ENCODE peak calls at places on chromosomes 16 and 17, in five cellular contexts. R, G, E, U and D are unnamed samples.

GRCh38 chr16:24123275-24123674 is 132.9 kb upstream of the CACNG3 start:
- DNase-seq in U (no peak), R (no peak), E (no peak), G (no peak), D (no peak)

GRCh38 chr16:46973457-46974324 is at the start of gene DNAJA2:
- DNase-seq in R (peak; percentile 96), E (peak; percentile 88), U (peak; percentile 89), G (peak; percentile 87), D (peak; percentile 37)

GRCh38 chr16:14448874-14449273 is 181.2 kb downstream of the PARN start:
- DNase-seq in R (no peak), E (no peak), U (no peak), G (no peak), D (no peak)

GRCh38 chr16:74758801-74759200 is 15.8 kb downstream of the FA2H start:
- DNase-seq in E (no peak), G (no peak), U (no peak), R (no peak), D (no peak)

GRCh38 chr17:29589524-29590260 is at the start of gene GIT1:
- DNase-seq in U (peak; percentile 79), E (peak; percentile 82), G (peak; percentile 74), R (peak; percentile 92), D (peak; percentile 87)

GRCh38 chr17:64174686-64175456 is 44.9 kb upstream of the ERN1 start:
- DNase-seq in E (no peak), U (no peak), G (peak; percentile 62), R (no peak), D (no peak)

GRCh38 chr17:27577884-27578717 is 52.9 kb upstream of the LGALS9 start:
- DNase-seq in U (no peak), E (no peak), G (no peak), R (no peak), D (peak; percentile 84)

GRCh38 chr17:44878627-44879221 is 20.5 kb downstream of the EFTUD2 start:
- DNase-seq in R (no peak), G (peak; percentile 55), U (no peak), E (no peak), D (no peak)

GRCh38 chr16:90072442-90073105 is 4.6 kb downstream of the PRDM7 start:
- DNase-seq in R (no peak), U (no peak), E (no peak), G (peak; percentile 37), D (no peak)

GRCh38 chr17:71628306-71628705 is 492.5 kb upstream of the SOX9 start:
- DNase-seq in G (peak; percentile 8), U (no peak), E (no peak), R (no peak), D (no peak)

GRCh38 chr16:16025214-16025968 is 76.0 kb downstream of the ABCC1 start:
- DNase-seq in R (no peak), U (no peak), G (peak; percentile 93), E (peak; percentile 1), D (no peak)

GRCh38 chr17:52235416-52235960 is 77.0 kb upstream of the CA10 start:
- DNase-seq in G (no peak), R (no peak), E (no peak), U (no peak), D (no peak)

GRCh38 chr16:86414991-86415740 is 95.2 kb upstream of the FOXF1 start:
- DNase-seq in G (peak; percentile 18), R (no peak), U (no peak), E (no peak), D (no peak)

GRCh38 chr16:77784441-77785356 is 3.7 kb upstream of the VAT1L start:
- DNase-seq in G (peak; percentile 18), E (no peak), U (no peak), R (no peak), D (no peak)

GRCh38 chr16:85648070-85648714 is 35.1 kb downstream of the GSE1 start:
- DNase-seq in E (no peak), G (no peak), R (no peak), U (no peak), D (no peak)

GRCh38 chr17:43366809-43367587 is 31.8 kb upstream of the ARL4D start:
- DNase-seq in E (no peak), G (no peak), R (peak; percentile 58), U (peak; percentile 24), D (no peak)

GRCh38 chr17:76176701-76177574 is 35.9 kb upstream of the FOXJ1 start:
- DNase-seq in U (no peak), E (no peak), R (no peak), G (no peak), D (no peak)

GRCh38 chr17:71703701-71704100 is 417.1 kb upstream of the SOX9 start:
- DNase-seq in U (no peak), E (no peak), R (no peak), G (no peak), D (no peak)

GRCh38 chr16:81421536-81421935 is 23.1 kb upstream of the CMIP start:
- DNase-seq in U (no peak), R (no peak), E (no peak), G (no peak), D (no peak)

GRCh38 chr17:69609495-69610315 is 195.2 kb downstream of the MAP2K6 start:
- DNase-seq in G (peak; percentile 70), E (no peak), R (no peak), U (peak; percentile 41), D (no peak)

GRCh38 chr17:37506678-37507077 is 17.0 kb downstream of the DUSP14 start:
- DNase-seq in E (no peak), G (peak; percentile 32), U (peak; percentile 79), R (no peak), D (no peak)

GRCh38 chr16:85344502-85345128 is 232.3 kb upstream of the CIBAR2 start:
- DNase-seq in U (no peak), E (no peak), R (no peak), G (no peak), D (no peak)

GRCh38 chr16:9665851-9666271 is 516.4 kb downstream of the GRIN2A start:
- DNase-seq in G (no peak), E (no peak), U (no peak), R (no peak), D (no peak)

GRCh38 chr17:19457830-19458271 is 46.8 kb downstream of the RNF112 start:
- DNase-seq in R (no peak), U (peak; percentile 41), G (no peak), E (no peak), D (peak; percentile 55)

GRCh38 chr17:4744999-4745969 is 5.6 kb upstream of the CXCL16 start:
- DNase-seq in G (no peak), U (peak; percentile 77), E (no peak), R (no peak), D (no peak)
- TF ChIP-seq CTCF in G (no peak), U (no peak), E (no peak), R (no peak), D (no peak)

DNA sequence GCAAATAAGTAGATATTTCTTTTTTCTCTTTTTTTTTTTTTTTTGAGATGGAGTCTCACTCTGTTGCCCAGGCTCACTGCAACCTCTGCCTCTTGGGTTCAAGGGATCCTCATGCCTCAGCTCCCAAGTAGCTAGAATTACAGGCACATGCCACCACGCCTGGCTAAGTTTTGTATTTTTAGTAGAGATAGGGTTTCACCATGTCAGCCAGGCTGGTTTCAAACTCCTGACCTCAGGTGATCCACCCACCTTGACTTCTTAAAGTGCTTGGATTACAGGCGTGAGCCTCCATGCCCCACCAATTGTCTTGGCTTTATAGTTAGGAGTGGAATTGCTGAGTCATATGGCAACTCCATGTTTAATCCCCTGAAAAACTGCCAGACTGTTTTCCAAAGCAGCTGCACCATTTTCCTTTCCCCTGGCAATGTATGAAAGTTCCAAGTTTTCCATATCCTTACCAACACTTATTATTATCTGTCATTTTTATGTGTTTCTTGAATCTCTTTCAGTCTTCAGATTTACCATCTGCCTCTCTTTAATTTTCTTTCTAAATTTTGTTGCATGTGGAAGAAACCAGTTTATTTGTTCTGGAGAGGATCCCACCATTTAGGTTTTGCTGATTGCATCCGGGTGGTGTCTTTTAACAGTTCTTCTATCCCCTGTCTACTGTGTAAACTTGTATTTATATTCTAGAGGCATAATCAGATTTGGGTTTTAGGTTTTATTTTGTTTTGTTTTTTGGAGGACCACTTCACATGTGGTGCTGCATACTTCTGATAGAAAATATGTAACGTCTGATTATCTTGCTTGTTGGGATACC is 9.9 kb upstream of the CES3 start:
- DNase-seq in G (no peak), R (no peak), U (no peak), E (no peak), D (no peak)
- TF ChIP-seq CTCF in G (no peak), R (no peak), U (no peak), E (no peak), D (no peak)

GRCh38 chr16:716250-716607 is 1.3 kb downstream of the METRN start:
- DNase-seq in U (peak; percentile 68), G (peak; percentile 50), E (no peak), R (no peak), D (no peak)

GRCh38 chr16:714079-714478 is 839 bp upstream of the METRN start:
- DNase-seq in G (no peak), E (no peak), U (no peak), R (no peak), D (no peak)

GRCh38 chr16:714558-715447 is at the start of gene METRN:
- DNase-seq in G (peak; percentile 86), R (peak; percentile 96), U (peak; percentile 93), E (peak; percentile 83), D (peak; percentile 95)

GRCh38 chr16:716768-717325 is 1.9 kb downstream of the METRN start:
- DNase-seq in R (no peak), E (no peak), G (no peak), U (no peak), D (no peak)

DNA sequence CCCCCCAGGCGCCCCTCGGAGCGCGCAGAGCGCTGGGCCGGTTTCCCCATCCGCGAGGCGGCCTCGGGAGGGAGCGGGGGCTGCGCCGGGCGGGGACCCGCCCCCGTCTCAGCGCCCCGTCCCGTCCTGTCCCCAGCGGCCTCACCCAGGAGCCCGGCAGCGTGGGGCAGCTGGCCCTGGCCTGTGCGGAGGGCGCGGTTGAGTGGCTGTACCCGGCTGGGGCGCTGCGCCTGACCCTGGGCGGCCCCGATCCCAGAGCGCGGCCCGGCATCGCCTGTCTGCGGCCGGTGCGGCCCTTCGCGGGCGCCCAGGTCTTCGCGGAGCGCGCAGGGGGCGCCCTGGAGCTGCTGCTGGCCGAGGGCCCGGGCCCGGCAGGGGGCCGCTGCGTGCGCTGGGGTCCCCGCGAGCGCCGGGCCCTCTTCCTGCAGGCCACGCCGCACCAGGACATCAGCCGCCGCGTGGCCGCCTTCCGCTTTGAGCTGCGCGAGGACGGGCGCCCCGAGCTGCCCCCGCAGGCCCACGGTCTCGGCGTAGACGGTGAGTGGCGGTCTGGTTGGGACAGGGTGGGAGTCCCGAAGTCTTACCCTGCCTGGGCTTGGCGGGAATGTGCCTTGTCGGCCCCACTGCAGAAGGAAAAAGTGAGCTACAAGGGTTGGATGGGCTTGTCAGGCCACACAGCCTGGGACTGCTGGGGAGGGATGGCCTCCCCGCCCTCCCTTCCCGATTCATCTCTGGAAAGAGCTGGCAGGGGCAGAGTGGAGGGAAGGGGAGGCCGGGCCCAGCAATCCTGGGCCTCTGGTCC is 731 bp downstream of the METRN start:
- DNase-seq in E (no peak), U (no peak), G (no peak), R (no peak), D (no peak)
- TF ChIP-seq CTCF in E (no peak), U (no peak), G (no peak), R (no peak), D (peak; percentile 16)

GRCh38 chr17:60630352-60630751 is 30.4 kb downstream of the PPM1D start:
- DNase-seq in E (no peak), R (no peak), U (no peak), G (peak; percentile 67), D (no peak)

GRCh38 chr17:60628252-60628889 is 28.4 kb downstream of the PPM1D start:
- DNase-seq in E (no peak), G (no peak), R (no peak), U (no peak), D (no peak)

GRCh38 chr17:60627113-60627512 is 27.1 kb downstream of the PPM1D start:
- DNase-seq in R (no peak), E (no peak), G (no peak), U (no peak), D (no peak)

GRCh38 chr17:60629120-60629519 is 29.1 kb downstream of the PPM1D start:
- DNase-seq in R (no peak), G (no peak), U (no peak), E (no peak), D (no peak)

GRCh38 chr17:60631119-60631518 is 31.1 kb downstream of the PPM1D start:
- DNase-seq in U (no peak), G (no peak), R (no peak), E (no peak), D (no peak)
- TF ChIP-seq CTCF in U (no peak), G (no peak), R (no peak), E (no peak), D (no peak)